ENCODE peak calls at places on chromosomes 16 and 17, in six cellular contexts. F is pancreas, V is fibroblast of mammary gland, I is brain microvascular endothelial cell, L is upper lobe of left lung, A is stomach. R is an unnamed sample.

GRCh38 chr16:13873835-13874438 is 46.0 kb upstream of the ERCC4 start:
- DNase-seq in F (no peak), V (peak), I (no peak), L (no peak), A (no peak), R (no peak)

GRCh38 chr16:7268182-7268581 is 64.5 kb upstream of the RBFOX1 start:
- DNase-seq in F (peak), V (peak), I (peak), L (no peak), A (no peak), R (no peak)

GRCh38 chr16:14364386-14365199 is 265.5 kb downstream of the PARN start:
- DNase-seq in F (no peak), V (peak), I (peak), L (peak), A (peak), R (peak)

GRCh38 chr16:27253526-27253930 is 15.0 kb downstream of the NSMCE1 start:
- DNase-seq in F (no peak), V (peak), I (peak), L (no peak), A (no peak), R (peak)

GRCh38 chr17:28948873-28949184 is 2.5 kb downstream of the PHF12 start:
- DNase-seq in F (no peak), V (peak), I (peak), L (peak), A (no peak), R (no peak)

GRCh38 chr17:40986920-40987319 is 2.8 kb upstream of the KRT40 start:
- DNase-seq in F (no peak), V (no peak), I (no peak), L (no peak), A (no peak), R (no peak)

GRCh38 chr17:10743316-10744009 is 13.6 kb upstream of the TMEM220 start:
- DNase-seq in F (no peak), V (peak), I (no peak), L (no peak), A (no peak), R (no peak)

GRCh38 chr17:57295526-57296023 is 39.3 kb downstream of the MSI2 start:
- DNase-seq in F (no peak), V (no peak), I (peak), L (no peak), A (no peak), R (no peak)

GRCh38 chr16:19980866-19981265 is 92.8 kb downstream of the GPR139 start:
- DNase-seq in F (peak), V (peak), I (no peak), L (no peak), A (no peak), R (no peak)

GRCh38 chr17:58991718-58992331 is 114.9 kb downstream of the TRIM37 start:
- DNase-seq in F (no peak), V (no peak), I (peak), L (peak), A (peak), R (peak)

GRCh38 chr17:28972437-28972836 is 21.1 kb upstream of the PHF12 start:
- DNase-seq in F (no peak), V (no peak), I (no peak), L (no peak), A (no peak), R (peak)

GRCh38 chr17:56309897-56310296 is 156.6 kb downstream of the ANKFN1 start:
- DNase-seq in F (no peak), V (peak), I (no peak), L (no peak), A (no peak), R (no peak)

GRCh38 chr16:648786-649589 is at the start of gene WDR90:
- DNase-seq in F (peak), V (peak), I (peak), L (peak), A (peak), R (peak)

GRCh38 chr16:17817260-17817659 is 346.5 kb upstream of the XYLT1 start:
- DNase-seq in F (no peak), V (no peak), I (no peak), L (no peak), A (no peak), R (no peak)

GRCh38 chr17:36943250-36944220 is 5.2 kb upstream of the AATF start:
- DNase-seq in F (no peak), V (no peak), I (no peak), L (no peak), A (no peak), R (no peak)

GRCh38 chr17:79413591-79413990 is 197.3 kb downstream of the RBFOX3 start:
- DNase-seq in F (peak), V (no peak), I (no peak), L (no peak), A (no peak), R (no peak)

GRCh38 chr17:44779211-44780025 is 20.6 kb downstream of the ADAM11 start:
- DNase-seq in F (peak), V (peak), I (peak), L (peak), A (peak), R (peak)

GRCh38 chr16:29198731-29199521 is 207.6 kb downstream of the NPIPB11 start:
- DNase-seq in F (peak), V (no peak), I (no peak), L (peak), A (no peak), R (no peak)

GRCh38 chr16:80294172-80294571 is 246.6 kb upstream of the DYNLRB2 start:
- DNase-seq in F (no peak), V (no peak), I (no peak), L (no peak), A (no peak), R (no peak)

GRCh38 chr17:4584125-4584834 is at the start of gene SMTNL2:
- DNase-seq in F (no peak), V (no peak), I (no peak), L (no peak), A (no peak), R (no peak)

GRCh38 chr17:66347661-66348604 is 45.5 kb downstream of the PRKCA start:
- DNase-seq in F (no peak), V (peak), I (peak), L (peak), A (no peak), R (no peak)

GRCh38 chr17:31752570-31752969 is 106.5 kb downstream of the COPRS start:
- DNase-seq in F (no peak), V (no peak), I (no peak), L (no peak), A (no peak), R (no peak)

GRCh38 chr17:43758497-43759174 is at the start of gene SOST:
- DNase-seq in F (no peak), V (no peak), I (no peak), L (no peak), A (no peak), R (no peak)

GRCh38 chr17:2266045-2266864 is 37.3 kb downstream of the SMG6 start:
- DNase-seq in F (no peak), V (no peak), I (no peak), L (peak), A (peak), R (no peak)

GRCh38 chr16:75138636-75139035 is 9.7 kb upstream of the ZFP1 start:
- DNase-seq in F (no peak), V (peak), I (peak), L (no peak), A (no peak), R (no peak)

GRCh38 chr16:17768257-17768656 is 297.5 kb upstream of the XYLT1 start:
- DNase-seq in F (no peak), V (peak), I (peak), L (no peak), A (no peak), R (peak)

GRCh38 chr16:75919664-75920063 is 193.4 kb upstream of the CPHXL start:
- DNase-seq in F (peak), V (peak), I (no peak), L (no peak), A (no peak), R (no peak)

GRCh38 chr17:82247175-82247823 is 18.5 kb downstream of the SLC16A3 start:
- DNase-seq in F (no peak), V (no peak), I (no peak), L (no peak), A (no peak), R (no peak)

GRCh38 chr16:84993926-84994325 is 17.4 kb downstream of the ZDHHC7 start:
- DNase-seq in F (no peak), V (no peak), I (no peak), L (no peak), A (no peak), R (no peak)
- H3K4me3 ChIP-seq in F (no peak), V (no peak), I (no peak), L (no peak), A (no peak), R (no peak)

GRCh38 chr17:76276069-76276431 is 10.9 kb downstream of the UBALD2 start:
- DNase-seq in F (no peak), V (no peak), I (no peak), L (no peak), A (no peak), R (no peak)
- TF ChIP-seq CTCF in F (no peak), V (no peak), I (no peak), L (no peak), A (no peak), R (no peak)

GRCh38 chr16:2468725-2469398 is 2.2 kb upstream of the NTN3 start:
- DNase-seq in F (no peak), V (no peak), I (no peak), L (no peak), A (no peak), R (no peak)
- H3K4me3 ChIP-seq in F (no peak), V (no peak), I (no peak), L (peak), A (peak), R (peak)

DNA sequence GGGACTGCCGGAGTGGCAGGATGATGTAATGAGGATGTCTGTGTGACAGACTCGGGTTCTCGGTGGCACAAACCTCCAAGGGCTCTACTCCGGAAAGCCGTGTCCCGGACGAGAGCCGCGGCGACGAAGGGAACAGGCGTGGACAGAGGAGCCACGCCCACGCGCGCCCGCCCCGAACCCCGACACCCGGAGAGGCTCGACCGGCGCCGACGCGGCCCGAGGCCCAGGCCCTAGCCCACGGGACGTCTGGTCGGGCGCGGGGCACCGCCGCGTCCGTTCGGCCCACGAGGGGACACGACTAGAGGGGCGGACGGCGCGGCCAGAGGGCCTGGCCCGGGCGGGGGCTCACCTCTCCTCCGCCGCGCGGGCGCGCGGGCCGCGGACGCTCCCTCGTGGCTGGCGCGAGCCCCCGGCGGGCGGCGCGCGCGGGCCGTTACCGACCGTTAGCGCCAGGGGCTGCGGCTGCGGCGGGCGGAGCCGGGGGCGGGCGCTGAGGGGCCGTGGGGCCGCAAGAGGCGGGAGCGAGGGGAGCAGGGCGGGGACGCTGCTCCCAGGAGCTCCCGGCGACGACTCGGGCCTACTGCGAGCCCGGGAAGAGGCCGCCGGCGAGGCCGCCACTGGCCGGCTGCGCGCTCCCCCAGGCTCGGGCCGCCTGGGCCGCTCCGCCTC is 2.1 kb upstream of the IRX5 start:
- DNase-seq in F (peak), V (peak), I (no peak), L (peak), A (peak), R (no peak)
- TF ChIP-seq CTCF in F (no peak), V (no peak), I (no peak), L (no peak), A (peak), R (no peak)

GRCh38 chr16:72092832-72093447 is 480 bp downstream of the TXNL4B start:
- DNase-seq in F (no peak), V (peak), I (peak), L (no peak), A (no peak), R (no peak)
- H3K4me3 ChIP-seq in F (peak), V (peak), I (peak), L (peak), A (peak), R (peak)

DNA sequence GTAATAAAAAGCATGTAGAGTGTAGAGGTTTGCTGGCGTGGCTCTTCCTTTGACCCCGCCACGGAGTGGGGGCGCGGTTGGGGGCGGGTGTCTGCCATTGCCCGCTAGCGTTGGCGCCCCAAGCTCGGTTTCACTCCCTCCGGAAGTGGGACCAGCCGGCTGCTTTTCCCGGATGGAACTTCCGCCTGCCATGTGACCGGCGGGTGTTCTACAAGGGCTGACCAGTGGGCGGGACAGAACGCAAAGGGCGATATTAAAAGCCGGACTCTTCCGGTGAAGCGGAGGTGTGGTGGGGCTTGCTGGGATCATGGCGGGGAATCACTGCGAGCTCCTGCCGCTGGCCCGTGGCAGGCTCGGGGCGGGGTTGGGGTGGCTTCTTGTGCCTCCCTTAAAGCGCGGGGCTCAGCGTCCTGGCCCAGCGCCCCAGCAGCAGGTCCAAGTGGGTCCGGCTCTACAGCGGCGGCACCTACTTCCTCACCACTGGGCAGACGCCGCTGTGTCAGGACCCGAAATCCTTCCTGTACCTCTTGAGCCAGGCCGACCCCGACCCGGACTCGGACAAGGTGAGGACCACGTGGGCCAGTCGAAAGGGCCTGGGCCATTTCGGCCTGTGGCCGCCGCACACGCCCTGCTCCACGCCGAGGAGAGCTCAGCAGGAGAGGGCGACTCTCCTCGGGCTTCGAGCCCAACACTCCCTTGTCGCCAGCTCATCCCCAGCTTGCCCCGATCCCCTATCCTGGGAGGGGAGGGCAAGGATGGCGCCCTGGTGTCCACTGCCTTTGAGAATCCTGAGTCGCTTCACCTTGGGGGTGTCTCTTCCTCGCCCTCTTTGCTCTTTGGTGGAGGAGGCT is 65.6 kb downstream of the PDPK1 start:
- DNase-seq in F (peak), V (peak), I (peak), L (peak), A (peak), R (peak)
- TF ChIP-seq CTCF in F (no peak), V (no peak), I (no peak), L (no peak), A (no peak), R (no peak)

DNA sequence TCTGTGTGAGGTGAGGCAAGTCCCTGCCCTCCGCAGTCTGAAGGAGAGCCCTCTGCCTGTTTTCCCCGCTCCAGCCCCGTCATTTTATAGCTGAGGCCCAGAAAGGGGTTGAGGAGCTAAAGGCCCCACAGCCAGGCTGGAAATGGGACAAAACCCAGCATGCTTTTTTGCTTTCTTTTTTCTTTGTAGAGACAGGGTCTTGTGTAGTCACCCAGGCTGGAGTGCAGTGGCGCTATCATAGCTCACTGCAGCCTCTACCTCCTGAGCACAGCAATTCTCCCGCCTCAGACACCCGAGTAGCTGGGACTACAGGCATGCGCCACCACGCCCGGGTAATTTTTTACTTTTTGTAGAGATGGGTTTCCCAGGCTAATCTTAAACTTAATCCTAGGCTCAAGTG is 11.0 kb upstream of the LITAF start:
- DNase-seq in F (no peak), V (no peak), I (no peak), L (no peak), A (no peak), R (no peak)
- H3K4me3 ChIP-seq in F (no peak), V (no peak), I (no peak), L (no peak), A (no peak), R (no peak)

DNA sequence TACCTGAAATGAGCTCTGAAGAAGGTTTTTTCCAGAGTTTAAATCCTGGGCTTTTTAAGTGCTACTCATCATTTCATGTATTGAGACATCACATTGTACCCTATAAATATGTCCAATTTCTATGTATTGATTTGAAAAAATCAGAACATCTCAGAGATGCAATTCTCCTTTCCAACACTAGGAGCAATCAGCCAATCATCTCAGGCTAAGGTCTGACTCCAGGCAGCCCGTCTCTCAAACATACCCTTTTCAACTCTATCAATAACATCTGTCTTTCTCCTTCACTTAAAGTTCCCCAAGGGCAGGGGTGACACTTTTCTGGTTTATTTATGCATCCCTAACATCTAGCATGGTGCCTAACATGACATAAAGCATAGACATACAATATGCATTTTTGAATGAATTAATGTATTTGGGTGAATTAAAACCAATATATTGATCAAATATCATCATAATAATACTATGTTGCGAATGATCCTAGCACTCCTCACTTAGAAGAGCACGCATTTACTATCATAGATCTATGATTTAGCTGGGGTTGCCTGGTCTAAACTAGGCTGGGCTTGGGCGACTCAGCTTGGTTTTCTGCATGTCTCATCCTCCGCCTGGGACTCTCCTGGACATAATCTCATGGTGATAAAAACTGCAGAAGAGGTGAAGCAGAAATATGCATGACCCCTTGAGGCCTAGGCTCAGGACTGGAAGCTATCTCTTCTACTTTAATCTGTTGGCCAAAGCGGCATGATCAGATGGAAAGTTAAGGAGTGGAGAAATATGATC is 5.2 kb upstream of the CDH11 start:
- DNase-seq in F (no peak), V (no peak), I (no peak), L (no peak), A (no peak), R (no peak)
- TF ChIP-seq CTCF in F (no peak), V (peak), I (peak), L (peak), A (peak), R (no peak)

DNA sequence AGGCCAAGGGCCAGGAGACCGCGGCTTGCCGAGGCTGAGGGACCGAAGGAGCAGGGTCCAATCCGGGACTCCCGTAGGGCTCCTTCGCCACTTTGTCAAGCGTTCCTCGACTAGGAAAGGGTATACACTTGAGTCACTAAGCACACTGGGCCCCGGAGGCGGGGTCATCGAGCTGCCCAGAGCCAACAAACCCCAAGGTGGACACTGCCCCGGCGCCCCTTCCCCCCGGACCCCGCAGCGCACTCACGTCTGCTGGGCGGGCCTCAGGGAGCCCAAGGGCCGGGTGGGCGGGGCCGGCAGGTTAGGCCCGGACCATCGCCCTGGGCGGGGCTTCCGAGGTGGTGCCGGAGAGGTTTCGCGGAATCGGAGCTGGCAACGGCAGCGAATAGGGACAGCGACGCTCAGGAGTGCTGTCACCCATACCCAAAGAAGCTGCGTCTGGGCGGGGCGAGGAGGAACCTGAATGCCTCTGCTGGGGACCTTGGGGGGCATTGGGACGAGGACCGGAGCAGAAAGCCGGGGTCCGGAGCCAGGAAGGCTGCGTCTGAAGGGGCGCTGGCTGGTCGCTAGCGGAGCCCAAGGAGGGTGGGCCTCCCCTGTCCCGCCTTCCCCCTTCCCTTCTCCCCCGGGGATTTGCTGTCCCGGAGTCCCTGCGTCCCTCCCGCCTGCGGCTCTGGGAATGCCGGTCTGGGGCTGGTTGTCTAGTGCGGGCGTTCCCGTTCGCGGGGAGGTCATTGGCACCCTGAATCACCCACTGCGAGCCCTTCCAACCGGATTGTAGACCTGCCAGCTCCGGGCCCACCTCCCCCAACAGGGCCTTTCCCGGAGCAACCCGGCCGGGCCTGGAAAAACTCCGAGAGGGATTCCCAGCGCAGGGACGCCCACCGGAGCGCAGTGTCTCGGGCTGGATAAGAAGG is 118.2 kb upstream of the SMURF2 start:
- DNase-seq in F (peak), V (no peak), I (no peak), L (peak), A (peak), R (no peak)
- H3K4me3 ChIP-seq in F (peak), V (no peak), I (peak), L (peak), A (peak), R (peak)